ENCODE peak calls at places on chromosomes 6 and 20, in six cellular contexts. One of them, this sample, is unnamed. For H3K4me1, the result is how much of the 10 kb centered on the place peaks cover.

GRCh38 chr6:161463061-161463460 is 189.2 kb upstream of the AGPAT4 start:
- DNase-seq in MM.1S: no peak
- DNase-seq in neuronal stem cell: no peak
- DNase-seq in heart right ventricle: no peak
- DNase-seq in tibial artery: no peak
- DNase-seq in HCT116: no peak
- DNase-seq in this sample: no peak

GRCh38 chr20:44863661-44864060 is 21.8 kb upstream of the YWHAB start:
- DNase-seq in HCT116: no peak
- DNase-seq in tibial artery: no peak
- DNase-seq in MM.1S: no peak
- DNase-seq in neuronal stem cell: no peak
- DNase-seq in heart right ventricle: no peak
- DNase-seq in this sample: peak

GRCh38 chr6:73796881-73797280 is 100.9 kb downstream of the CD109 start:
- DNase-seq in tibial artery: no peak
- DNase-seq in MM.1S: no peak
- DNase-seq in neuronal stem cell: no peak
- DNase-seq in heart right ventricle: no peak
- DNase-seq in HCT116: no peak
- DNase-seq in this sample: no peak

GRCh38 chr20:36308986-36309385 is 2.8 kb downstream of the DLGAP4 start:
- DNase-seq in MM.1S: no peak
- DNase-seq in HCT116: no peak
- DNase-seq in tibial artery: no peak
- DNase-seq in neuronal stem cell: no peak
- DNase-seq in heart right ventricle: no peak
- DNase-seq in this sample: no peak

GRCh38 chr6:166204852-166205650 is 37.4 kb upstream of the TBXT start:
- DNase-seq in MM.1S: no peak
- DNase-seq in tibial artery: no peak
- DNase-seq in neuronal stem cell: no peak
- DNase-seq in heart right ventricle: no peak
- DNase-seq in HCT116: no peak
- DNase-seq in this sample: no peak

GRCh38 chr6:17289491-17290106 is 8.4 kb downstream of the RBM24 start:
- DNase-seq in tibial artery: peak
- DNase-seq in MM.1S: no peak
- DNase-seq in neuronal stem cell: no peak
- DNase-seq in HCT116: no peak
- DNase-seq in heart right ventricle: peak
- DNase-seq in this sample: no peak

GRCh38 chr6:84749181-84749580 is 15.2 kb downstream of the TBX18 start:
- DNase-seq in HCT116: no peak
- DNase-seq in heart right ventricle: no peak
- DNase-seq in neuronal stem cell: no peak
- DNase-seq in MM.1S: no peak
- DNase-seq in tibial artery: no peak
- DNase-seq in this sample: no peak

GRCh38 chr6:150253489-150253888 is 110.6 kb downstream of the PPP1R14C start:
- DNase-seq in neuronal stem cell: no peak
- DNase-seq in heart right ventricle: no peak
- DNase-seq in tibial artery: no peak
- DNase-seq in HCT116: no peak
- DNase-seq in MM.1S: no peak
- DNase-seq in this sample: no peak

GRCh38 chr20:62066339-62066982 is 780 bp upstream of the TAF4 start:
- DNase-seq in tibial artery: no peak
- DNase-seq in HCT116: no peak
- DNase-seq in heart right ventricle: peak
- DNase-seq in MM.1S: peak
- DNase-seq in neuronal stem cell: peak
- DNase-seq in this sample: peak

GRCh38 chr6:167667204-167668018 is 159.3 kb upstream of the AFDN start:
- DNase-seq in tibial artery: no peak
- DNase-seq in heart right ventricle: no peak
- DNase-seq in neuronal stem cell: no peak
- DNase-seq in MM.1S: no peak
- DNase-seq in HCT116: no peak
- DNase-seq in this sample: no peak

GRCh38 chr6:42877695-42878094 is 1.7 kb upstream of the RPL7L1 start:
- DNase-seq in heart right ventricle: no peak
- DNase-seq in neuronal stem cell: no peak
- DNase-seq in HCT116: no peak
- DNase-seq in tibial artery: no peak
- DNase-seq in MM.1S: no peak
- DNase-seq in this sample: no peak

GRCh38 chr6:21612067-21612745 is 18.7 kb downstream of the SOX4 start:
- DNase-seq in tibial artery: no peak
- DNase-seq in HCT116: no peak
- DNase-seq in MM.1S: no peak
- DNase-seq in neuronal stem cell: no peak
- DNase-seq in heart right ventricle: no peak
- DNase-seq in this sample: no peak

GRCh38 chr6:42762338-42762929 is 16.5 kb upstream of the TBCC start:
- DNase-seq in HCT116: no peak
- DNase-seq in neuronal stem cell: no peak
- DNase-seq in tibial artery: no peak
- DNase-seq in MM.1S: no peak
- DNase-seq in heart right ventricle: no peak
- DNase-seq in this sample: no peak

GRCh38 chr20:63522981-63523611 is 2.5 kb downstream of the PPDPF start:
- DNase-seq in neuronal stem cell: no peak
- DNase-seq in HCT116: no peak
- DNase-seq in MM.1S: no peak
- DNase-seq in heart right ventricle: no peak
- DNase-seq in tibial artery: no peak
- DNase-seq in this sample: no peak

GRCh38 chr6:150813319-150813992 is 52.0 kb upstream of the MTHFD1L start:
- DNase-seq in neuronal stem cell: no peak
- DNase-seq in heart right ventricle: no peak
- DNase-seq in tibial artery: no peak
- DNase-seq in HCT116: peak
- DNase-seq in MM.1S: no peak
- DNase-seq in this sample: no peak

GRCh38 chr20:9903048-9903651 is 64.3 kb upstream of the PAK5 start:
- DNase-seq in tibial artery: no peak
- DNase-seq in HCT116: peak
- DNase-seq in MM.1S: peak
- DNase-seq in neuronal stem cell: peak
- DNase-seq in heart right ventricle: no peak
- DNase-seq in this sample: no peak

GRCh38 chr20:56574531-56575142 is 41.6 kb downstream of the FAM209B start:
- DNase-seq in neuronal stem cell: no peak
- DNase-seq in MM.1S: no peak
- DNase-seq in HCT116: no peak
- DNase-seq in heart right ventricle: no peak
- DNase-seq in tibial artery: no peak
- DNase-seq in this sample: no peak

GRCh38 chr6:146422789-146423188 is 120.8 kb upstream of the RAB32 start:
- DNase-seq in neuronal stem cell: no peak
- DNase-seq in HCT116: no peak
- DNase-seq in tibial artery: no peak
- DNase-seq in MM.1S: no peak
- DNase-seq in heart right ventricle: no peak
- DNase-seq in this sample: no peak
- H3K27ac ChIP-seq in neuronal stem cell: no peak
- H3K27ac ChIP-seq in HCT116: no peak
- H3K27ac ChIP-seq in tibial artery: no peak
- H3K27ac ChIP-seq in MM.1S: no peak
- H3K27ac ChIP-seq in heart right ventricle: no peak
- H3K27ac ChIP-seq in this sample: no peak

DNA sequence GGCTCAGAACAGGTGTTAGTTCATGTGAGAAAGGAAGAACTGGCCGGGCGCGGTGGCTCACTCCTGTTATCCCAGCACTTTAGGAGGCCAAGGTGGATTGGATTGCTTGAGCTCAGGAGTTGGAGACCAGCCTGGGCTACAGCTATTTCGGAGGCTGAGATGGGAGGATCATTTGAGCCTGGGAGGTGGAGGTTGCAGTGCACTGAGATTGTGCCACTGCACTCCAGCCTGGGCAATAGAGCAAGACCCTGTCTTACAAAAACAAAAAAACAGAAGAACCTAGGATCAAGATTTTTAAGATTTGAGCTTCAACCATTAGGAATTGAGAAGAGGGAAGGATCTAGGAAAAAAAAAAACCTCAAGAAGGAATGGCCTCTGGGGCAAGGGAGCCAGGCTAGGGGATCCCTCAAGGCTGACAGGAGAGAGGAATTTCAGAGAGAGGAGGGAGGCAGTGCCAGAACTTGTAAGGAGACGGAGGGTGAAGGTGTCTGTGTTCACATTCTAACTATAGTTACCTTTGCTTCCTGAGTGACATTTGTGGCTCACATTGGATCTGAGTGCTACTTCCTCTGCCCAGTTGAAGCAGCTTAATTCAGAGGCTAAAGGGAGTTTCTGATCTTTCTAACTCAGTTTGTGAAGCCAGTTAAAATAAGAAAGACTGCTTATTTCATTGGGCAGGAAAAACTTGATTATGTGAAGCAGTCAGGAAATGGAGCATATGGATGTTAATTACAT is 26.1 kb downstream of the CHMP4B start:
- DNase-seq in HCT116: no peak
- DNase-seq in tibial artery: no peak
- DNase-seq in heart right ventricle: no peak
- DNase-seq in MM.1S: peak
- DNase-seq in neuronal stem cell: no peak
- DNase-seq in this sample: no peak
- H3K4me1 ChIP-seq in HCT116: under half
- H3K4me1 ChIP-seq in tibial artery: under half
- H3K4me1 ChIP-seq in heart right ventricle: half or more
- H3K4me1 ChIP-seq in MM.1S: half or more
- H3K4me1 ChIP-seq in neuronal stem cell: under half
- H3K4me1 ChIP-seq in this sample: half or more

GRCh38 chr20:25246182-25246943 is 1.5 kb upstream of the PYGB start:
- DNase-seq in MM.1S: peak
- DNase-seq in tibial artery: no peak
- DNase-seq in neuronal stem cell: no peak
- DNase-seq in heart right ventricle: no peak
- DNase-seq in HCT116: no peak
- DNase-seq in this sample: no peak
- H3K27ac ChIP-seq in MM.1S: peak
- H3K27ac ChIP-seq in tibial artery: peak
- H3K27ac ChIP-seq in neuronal stem cell: no peak
- H3K27ac ChIP-seq in heart right ventricle: peak
- H3K27ac ChIP-seq in HCT116: no peak
- H3K27ac ChIP-seq in this sample: no peak

DNA sequence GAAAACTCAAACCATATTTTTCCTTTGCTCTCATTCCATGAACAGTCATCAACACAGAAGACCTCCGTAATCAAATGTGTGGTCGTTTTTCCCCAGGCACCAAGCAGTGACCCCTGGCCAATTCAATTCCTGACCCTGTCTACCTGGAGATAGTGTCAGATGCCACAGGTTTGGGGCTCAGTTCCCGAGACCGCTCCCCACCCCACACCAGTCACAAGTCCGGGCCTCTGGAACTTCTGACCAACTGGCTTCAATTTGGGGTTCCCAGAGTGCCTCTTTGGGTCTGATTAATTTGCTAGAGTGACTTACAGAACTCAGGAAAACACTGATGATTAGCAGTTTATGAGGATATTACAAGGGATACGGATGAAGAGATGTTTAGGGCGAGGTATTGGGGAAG is 6.0 kb downstream of the IGF2R start:
- DNase-seq in neuronal stem cell: no peak
- DNase-seq in heart right ventricle: no peak
- DNase-seq in tibial artery: no peak
- DNase-seq in MM.1S: no peak
- DNase-seq in HCT116: no peak
- DNase-seq in this sample: no peak
- H3K4me1 ChIP-seq in neuronal stem cell: under half
- H3K4me1 ChIP-seq in heart right ventricle: half or more
- H3K4me1 ChIP-seq in tibial artery: under half
- H3K4me1 ChIP-seq in MM.1S: half or more
- H3K4me1 ChIP-seq in HCT116: under half
- H3K4me1 ChIP-seq in this sample: half or more

GRCh38 chr6:155524249-155524651 is 68.6 kb upstream of the NOX3 start:
- DNase-seq in HCT116: no peak
- DNase-seq in neuronal stem cell: no peak
- DNase-seq in MM.1S: no peak
- DNase-seq in heart right ventricle: no peak
- DNase-seq in tibial artery: no peak
- DNase-seq in this sample: no peak

GRCh38 chr6:155527443-155527842 is 71.8 kb upstream of the NOX3 start:
- DNase-seq in heart right ventricle: no peak
- DNase-seq in MM.1S: no peak
- DNase-seq in tibial artery: no peak
- DNase-seq in neuronal stem cell: no peak
- DNase-seq in HCT116: no peak
- DNase-seq in this sample: no peak

GRCh38 chr6:155528982-155529453 is 73.4 kb upstream of the NOX3 start:
- DNase-seq in MM.1S: no peak
- DNase-seq in HCT116: no peak
- DNase-seq in neuronal stem cell: no peak
- DNase-seq in tibial artery: no peak
- DNase-seq in heart right ventricle: peak
- DNase-seq in this sample: no peak

GRCh38 chr6:155530219-155530834 is 74.7 kb upstream of the NOX3 start:
- DNase-seq in neuronal stem cell: no peak
- DNase-seq in tibial artery: no peak
- DNase-seq in HCT116: peak
- DNase-seq in heart right ventricle: no peak
- DNase-seq in MM.1S: peak
- DNase-seq in this sample: no peak

DNA sequence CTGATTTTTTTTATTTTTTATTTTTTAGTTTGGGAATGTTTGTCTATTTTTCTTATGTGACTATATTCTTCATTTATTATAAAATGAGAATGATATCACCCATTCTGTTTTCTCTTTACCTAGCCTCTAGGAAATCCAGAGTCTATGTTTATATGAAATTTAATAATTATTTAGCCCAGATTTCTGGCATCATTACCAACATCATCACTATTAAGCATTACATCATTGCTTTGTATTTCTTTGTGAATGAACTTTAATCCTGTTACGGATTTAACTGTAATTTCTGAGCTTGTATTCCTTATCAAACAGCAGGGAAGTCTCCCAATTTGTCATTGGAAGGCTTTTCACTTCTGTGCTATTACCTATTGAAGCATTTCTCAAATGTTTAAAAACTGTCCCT is 72.7 kb upstream of the NOX3 start:
- DNase-seq in tibial artery: no peak
- DNase-seq in heart right ventricle: no peak
- DNase-seq in HCT116: no peak
- DNase-seq in MM.1S: no peak
- DNase-seq in neuronal stem cell: no peak
- DNase-seq in this sample: no peak
- H3K27ac ChIP-seq in tibial artery: peak
- H3K27ac ChIP-seq in heart right ventricle: peak
- H3K27ac ChIP-seq in HCT116: no peak
- H3K27ac ChIP-seq in MM.1S: no peak
- H3K27ac ChIP-seq in neuronal stem cell: no peak
- H3K27ac ChIP-seq in this sample: peak

This sample was measured in stomach.